ENCODE peak calls at places on chromosomes 1 and 21, in four cellular contexts. J is heart left ventricle, D is upper lobe of right lung, M is GM23248. B is an unnamed sample. For H3K4me1, the result is how much of the 10 kb centered on the place peaks cover.

GRCh38 chr1:188244681-188245080 is 1415.9 kb downstream of the PLA2G4A start:
- DNase-seq in D (no peak), M (no peak), J (no peak), B (no peak)

GRCh38 chr21:29477347-29477746 is 178.6 kb downstream of the BACH1 start:
- DNase-seq in M (no peak), D (no peak), J (no peak), B (no peak)

GRCh38 chr21:20822559-20823133 is 175.6 kb upstream of the NCAM2 start:
- DNase-seq in D (no peak), J (no peak), M (no peak), B (no peak)

GRCh38 chr1:230550428-230550827 is 91.9 kb upstream of the COG2 start:
- DNase-seq in M (peak), D (no peak), J (no peak), B (peak)

GRCh38 chr21:36381841-36382589 is 3.2 kb upstream of the CHAF1B start:
- DNase-seq in M (peak), J (no peak), D (no peak), B (no peak)

GRCh38 chr21:37800496-37801061 is 115.7 kb downstream of the KCNJ6 start:
- DNase-seq in D (no peak), M (no peak), J (no peak), B (peak)

GRCh38 chr21:45559216-45560105 is 17.2 kb upstream of the SLC19A1 start:
- DNase-seq in J (no peak), D (peak), M (no peak), B (no peak)

GRCh38 chr1:184972281-184973055 is 1.8 kb downstream of the NIBAN1 start:
- DNase-seq in J (no peak), M (peak), D (no peak), B (no peak)

GRCh38 chr1:7432896-7433380 is 338.2 kb upstream of the VAMP3 start:
- DNase-seq in J (no peak), M (no peak), D (no peak), B (no peak)

GRCh38 chr1:27006683-27007082 is 6.0 kb downstream of the TENT5B start:
- DNase-seq in D (peak), M (no peak), J (no peak), B (no peak)
- H3K4me1 ChIP-seq in D (under half), M (under half), J (under half), B (under half)

DNA sequence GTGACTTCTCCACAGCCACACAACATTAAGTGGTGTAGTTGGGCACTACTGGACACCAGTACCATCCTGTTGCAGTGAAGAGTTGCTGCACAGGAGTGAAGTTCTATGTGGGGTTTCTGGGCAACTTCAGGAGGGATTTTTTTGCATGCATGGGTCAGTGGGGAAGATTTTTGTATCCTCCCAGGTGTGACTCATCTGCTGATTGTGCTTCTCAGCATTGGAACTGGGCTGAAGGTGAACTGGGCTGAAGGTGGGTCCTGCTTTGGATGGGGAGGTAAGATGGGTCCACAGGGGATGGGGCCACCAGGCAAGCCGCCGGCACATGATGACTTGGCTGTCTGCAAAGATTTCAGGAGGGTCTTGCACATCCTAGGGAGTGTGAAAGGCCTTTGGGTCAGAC is 2.6 kb downstream of the SERINC2 start:
- DNase-seq in D (no peak), M (no peak), J (no peak), B (no peak)
- H3K27ac ChIP-seq in D (no peak), M (no peak), J (no peak), B (no peak)

GRCh38 chr1:16161717-16162116 is 5.8 kb upstream of the EPHA2 start:
- DNase-seq in J (no peak), D (no peak), M (no peak), B (no peak)

GRCh38 chr1:16158993-16159831 is 3.3 kb upstream of the EPHA2 start:
- DNase-seq in M (no peak), D (no peak), J (no peak), B (no peak)

GRCh38 chr1:16163882-16164820 is 8.3 kb upstream of the EPHA2 start:
- DNase-seq in D (no peak), J (no peak), M (peak), B (peak)

GRCh38 chr1:16164821-16165364 is 9.0 kb upstream of the EPHA2 start:
- DNase-seq in M (no peak), J (peak), D (no peak), B (no peak)

DNA sequence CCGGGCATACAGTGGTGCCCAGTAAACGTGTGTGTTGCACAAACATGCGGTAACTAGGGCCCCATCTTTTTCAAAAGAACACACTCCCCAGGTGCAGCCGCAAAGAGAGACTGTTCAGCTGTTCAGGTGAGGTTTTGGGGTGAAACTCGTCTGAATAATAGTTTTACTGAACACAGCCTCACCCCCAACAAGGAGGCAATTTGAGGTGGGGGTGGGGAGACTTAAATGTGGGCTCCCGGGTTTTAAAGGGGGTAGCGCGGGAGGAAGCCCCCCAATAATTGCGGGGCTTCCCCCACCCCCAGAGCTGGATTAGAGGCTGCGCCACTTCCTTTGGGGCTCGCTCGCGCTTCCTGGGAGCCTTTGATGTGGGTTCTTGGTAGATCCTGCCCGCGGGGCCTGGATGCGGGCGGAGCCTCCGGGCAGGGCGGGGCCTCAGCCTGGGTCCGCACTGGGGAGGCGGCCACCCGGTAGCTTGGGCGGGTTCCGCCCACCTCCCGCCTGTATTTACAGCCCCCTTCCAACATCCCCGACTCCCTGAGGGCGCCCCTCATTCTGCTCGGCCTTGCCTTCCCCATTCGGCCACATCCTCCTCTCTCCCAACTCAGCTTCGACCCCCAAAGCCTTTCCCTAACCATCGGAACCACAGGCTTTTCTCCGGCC is 6.4 kb upstream of the EPHA2 start:
- DNase-seq in D (no peak), M (no peak), J (no peak), B (peak)
- H3K4me1 ChIP-seq in D (under half), M (under half), J (under half), B (under half)

GRCh38 chr1:59730302-59730701 is 84.4 kb upstream of the HOOK1 start:
- DNase-seq in M (peak), J (no peak), D (no peak), B (peak)
- H3K27ac ChIP-seq in M (peak), J (peak), D (no peak), B (peak)

GRCh38 chr1:241485145-241485544 is 34.4 kb downstream of the FH start:
- DNase-seq in J (no peak), D (no peak), M (no peak), B (no peak)
- H3K4me1 ChIP-seq in J (under half), D (under half), M (under half), B (under half)

GRCh38 chr1:9129391-9130041 is 614 bp upstream of the GPR157 start:
- DNase-seq in M (peak), D (peak), J (peak), B (peak)

GRCh38 chr1:9126511-9126910 is 2.4 kb downstream of the GPR157 start:
- DNase-seq in D (no peak), J (no peak), M (no peak), B (no peak)

GRCh38 chr1:9128520-9129371 is at the start of gene GPR157:
- DNase-seq in D (peak), M (peak), J (peak), B (peak)

GRCh38 chr1:9127395-9128160 is 1.3 kb downstream of the GPR157 start:
- DNase-seq in M (no peak), D (no peak), J (peak), B (no peak)

DNA sequence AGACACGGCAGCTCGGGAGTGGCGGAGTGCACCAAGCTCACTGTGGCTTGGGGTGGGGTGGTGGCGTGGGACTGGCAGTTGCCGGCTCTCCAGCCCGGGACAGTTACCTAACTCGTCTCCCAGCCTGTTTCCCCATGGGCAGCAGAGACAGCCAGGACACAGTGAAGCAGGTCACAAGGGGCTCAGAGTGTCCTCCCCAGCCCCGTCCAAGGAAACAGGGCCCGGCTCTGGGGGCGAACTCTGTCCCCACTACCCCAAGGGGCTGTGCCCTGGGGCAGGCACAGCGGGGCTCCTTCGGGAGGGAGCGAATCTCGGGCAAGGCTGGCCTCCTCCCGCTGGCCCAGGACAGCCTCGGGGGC is 762 bp downstream of the GPR157 start:
- DNase-seq in M (peak), J (peak), D (peak), B (peak)
- H3K27ac ChIP-seq in M (no peak), J (peak), D (peak), B (peak)